ENCODE peak calls at places on chromosomes 16 and 17, in seven cellular contexts. J is kidney tubule cell; T is skeletal muscle cell; Q is HL-60; A is activated CD4-positive, alpha-beta memory T cell treated with anti-CD3 and anti-CD28 coated beads, Interleukin-2, amount 10 ng/mL, durations not matched to agents 7 days and 5 days; V is T47D; S is cardiac muscle cell. Y is an unnamed sample.

GRCh38 chr16:14525596-14525995 is 104.5 kb downstream of the PARN start:
- DNase-seq in T (no peak), J (no peak), Q (no peak), S (no peak), A (no peak), V (no peak), Y (no peak)

GRCh38 chr16:5678371-5678770 is 580.8 kb upstream of the EEF2KMT start:
- DNase-seq in J (peak; percentile 20), A (no peak), S (peak; percentile 70), T (no peak), V (peak; percentile 83), Q (no peak), Y (no peak)

GRCh38 chr17:47201168-47201567 is 8.0 kb upstream of the MYL4 start:
- DNase-seq in T (no peak), S (no peak), A (no peak), J (peak; percentile 84), V (no peak), Q (no peak), Y (no peak)

GRCh38 chr16:22342082-22342481 is 32.3 kb downstream of the CDR2 start:
- DNase-seq in J (no peak), Q (no peak), V (no peak), S (no peak), A (no peak), T (no peak), Y (no peak)

GRCh38 chr17:60163108-60163784 is 13.5 kb downstream of the CA4 start:
- DNase-seq in T (no peak), A (no peak), Q (no peak), J (no peak), V (peak; percentile 44), S (peak; percentile 35), Y (no peak)

GRCh38 chr16:75389096-75389692 is 44.1 kb downstream of the CFDP1 start:
- DNase-seq in Q (no peak), V (no peak), T (no peak), A (no peak), J (no peak), S (no peak), Y (no peak)

GRCh38 chr17:71201639-71202038 is 919.2 kb upstream of the SOX9 start:
- DNase-seq in Q (no peak), J (no peak), T (no peak), S (no peak), A (no peak), V (no peak), Y (no peak)

GRCh38 chr16:22874394-22874793 is 60.4 kb downstream of the HS3ST2 start:
- DNase-seq in S (no peak), Q (no peak), V (no peak), A (no peak), T (no peak), J (peak; percentile 10), Y (no peak)

GRCh38 chr16:64308721-64309120 is 813.1 kb downstream of the CDH11 start:
- DNase-seq in T (no peak), J (no peak), V (no peak), Q (no peak), A (no peak), S (no peak), Y (no peak)

GRCh38 chr16:11835891-11836652 is 15.3 kb downstream of the RSL1D1 start:
- DNase-seq in Q (no peak), S (peak; percentile 42), J (no peak), T (peak; percentile 56), A (no peak), V (no peak), Y (peak; percentile 77)

GRCh38 chr17:57006040-57006439 is 28.1 kb downstream of the SCPEP1 start:
- DNase-seq in V (no peak), T (no peak), S (no peak), A (no peak), J (no peak), Q (peak; percentile 29), Y (no peak)

GRCh38 chr16:78961464-78961863 is 639.1 kb downstream of the MAF start:
- DNase-seq in A (no peak), J (no peak), T (no peak), Q (no peak), S (no peak), V (no peak), Y (no peak)

GRCh38 chr17:50882851-50883250 is 16.7 kb upstream of the TOB1 start:
- DNase-seq in A (no peak), T (no peak), Q (no peak), J (peak; percentile 76), S (no peak), V (no peak), Y (no peak)

Y was measured in DMS 273 treated with DMSO at 0.1 percent for 48 hours.